ENCODE peak calls at places on chromosomes 3 and 15, in nine cellular contexts. V is RWPE1; S is non-pigmented ciliary epithelial cell; M is AG08396; O is RPMI8226; Q is G401; R is T follicular helper cell; N is effector memory CD8-positive, alpha-beta T cell; J is GM12865. A is an unnamed sample.
A peak's percentile ranks its signal among the peaks of the same experiment; 100 is the strongest.

GRCh38 chr3:71039332-71039731 is 544.2 kb downstream of the FOXP1 start:
- DNase-seq in V (no peak), J (peak; percentile 14), N (no peak), M (no peak), S (no peak), O (peak; percentile 11), R (no peak), Q (no peak), A (no peak)

GRCh38 chr3:187098925-187099512 is 40.3 kb downstream of the RPL39L start:
- DNase-seq in M (no peak), O (no peak), Q (no peak), R (no peak), J (no peak), N (no peak), S (peak; percentile 4), V (no peak), A (no peak)

GRCh38 chr15:87648278-87648677 is 608.3 kb downstream of the NTRK3 start:
- DNase-seq in R (no peak), S (no peak), N (no peak), O (no peak), M (no peak), Q (no peak), J (no peak), V (no peak), A (no peak)

GRCh38 chr3:156665296-156665695 is 9.1 kb upstream of the TIPARP start:
- DNase-seq in S (no peak), J (no peak), O (no peak), M (peak; percentile 27), V (no peak), Q (no peak), N (no peak), R (no peak), A (no peak)

GRCh38 chr3:175356899-175357324 is 497.8 kb downstream of the NAALADL2 start:
- DNase-seq in O (no peak), S (no peak), N (no peak), M (no peak), Q (no peak), V (no peak), R (no peak), J (no peak), A (no peak)

GRCh38 chr15:81327526-81327925 is 3.6 kb upstream of the STARD5 start:
- DNase-seq in O (no peak), V (no peak), J (no peak), M (peak; percentile 66), Q (no peak), R (no peak), S (peak; percentile 89), N (no peak), A (no peak)

GRCh38 chr15:90019611-90020010 is 18.5 kb downstream of the ZNF710 start:
- DNase-seq in S (no peak), V (no peak), J (no peak), Q (no peak), N (no peak), M (no peak), O (no peak), R (no peak), A (no peak)

GRCh38 chr3:192929146-192929545 is 11.5 kb upstream of the MB21D2 start:
- DNase-seq in J (no peak), S (no peak), O (no peak), M (peak; percentile 10), Q (no peak), N (no peak), R (no peak), V (no peak), A (no peak)

GRCh38 chr15:55741592-55742497 is 1.1 kb downstream of the PRTG start:
- DNase-seq in V (peak; percentile 18), N (no peak), S (no peak), Q (no peak), M (peak; percentile 12), O (no peak), R (no peak), J (peak; percentile 15), A (no peak)

GRCh38 chr3:69005071-69005816 is 8.2 kb downstream of the EOGT start:
- DNase-seq in Q (no peak), J (no peak), S (no peak), N (no peak), M (no peak), R (no peak), V (no peak), O (no peak), A (no peak)

GRCh38 chr15:101024709-101025108 is 105.6 kb downstream of the LRRK1 start:
- DNase-seq in R (no peak), S (no peak), Q (no peak), J (no peak), O (no peak), V (no peak), M (no peak), N (no peak), A (no peak)

GRCh38 chr3:35639251-35640185 is at the start of gene ARPP21:
- DNase-seq in S (no peak), V (no peak), J (no peak), R (no peak), N (no peak), M (peak; percentile 13), O (no peak), Q (peak; percentile 88), A (peak; percentile 66)

GRCh38 chr3:125075738-125076137 is 19.9 kb upstream of the HEG1 start:
- DNase-seq in V (no peak), Q (no peak), J (no peak), R (no peak), S (no peak), N (no peak), M (no peak), O (no peak), A (peak; percentile 24)

GRCh38 chr3:25661694-25662455 is 2.8 kb downstream of the TOP2B start:
- DNase-seq in S (no peak), Q (peak; percentile 41), V (no peak), M (no peak), O (peak; percentile 77), N (no peak), R (no peak), J (no peak), A (peak; percentile 71)

GRCh38 chr3:141076821-141077571 is 25.8 kb downstream of the SPSB4 start:
- DNase-seq in Q (no peak), N (no peak), V (no peak), S (peak; percentile 15), M (peak; percentile 41), R (no peak), J (no peak), O (no peak), A (no peak)

GRCh38 chr15:85312486-85312885 is 67.9 kb upstream of the AKAP13 start:
- DNase-seq in S (no peak), N (no peak), Q (no peak), M (no peak), O (no peak), V (no peak), J (peak; percentile 87), R (no peak), A (peak; percentile 47)

GRCh38 chr3:183817639-183818038 is 7.7 kb downstream of the MAP6D1 start:
- DNase-seq in J (no peak), O (no peak), R (no peak), V (no peak), N (no peak), Q (peak; percentile 19), S (no peak), M (no peak), A (no peak)

GRCh38 chr3:152282813-152283212 is 14.1 kb downstream of the MBNL1 start:
- DNase-seq in Q (no peak), S (no peak), M (no peak), V (no peak), R (no peak), O (peak; percentile 75), N (no peak), J (no peak), A (no peak)

GRCh38 chr3:69999191-70000027 is at the start of gene SAMMSON:
- DNase-seq in O (peak; percentile 33), J (no peak), M (peak; percentile 5), N (no peak), S (peak; percentile 23), Q (no peak), R (no peak), V (no peak), A (no peak)

GRCh38 chr3:159252772-159253384 is 451.0 kb downstream of the MFSD1 start:
- DNase-seq in N (no peak), V (peak; percentile 17), S (peak; percentile 58), J (peak; percentile 66), O (peak; percentile 60), R (no peak), Q (no peak), M (peak; percentile 19), A (peak; percentile 68)

GRCh38 chr3:125219261-125219701 is 6.7 kb upstream of the SLC12A8 start:
- DNase-seq in Q (no peak), V (no peak), N (no peak), R (no peak), O (no peak), M (no peak), J (no peak), S (no peak), A (no peak)

GRCh38 chr3:1326546-1326945 is 233.7 kb downstream of the CNTN6 start:
- DNase-seq in N (no peak), V (no peak), Q (no peak), O (no peak), R (no peak), J (no peak), M (no peak), S (no peak), A (no peak)

GRCh38 chr3:151863611-151864010 is 9.8 kb upstream of the SUCNR1 start:
- DNase-seq in J (no peak), S (no peak), M (no peak), N (no peak), O (no peak), Q (no peak), V (no peak), R (no peak), A (no peak)

GRCh38 chr15:32651229-32651837 is 9.8 kb downstream of the SCG5 start:
- DNase-seq in N (peak; percentile 45), S (no peak), M (peak; percentile 75), V (peak; percentile 73), Q (no peak), J (peak; percentile 72), R (peak; percentile 12), O (peak; percentile 63), A (peak; percentile 72)

GRCh38 chr3:2792432-2792831 is 317.7 kb downstream of the IL5RA start:
- DNase-seq in N (no peak), O (no peak), M (no peak), R (no peak), Q (no peak), V (no peak), J (no peak), S (no peak), A (no peak)

GRCh38 chr3:148042663-148043445 is 633.7 kb downstream of the ZIC1 start:
- DNase-seq in S (no peak), M (no peak), Q (no peak), V (no peak), J (no peak), O (no peak), R (no peak), N (no peak), A (no peak)

A was measured in NAMALWA.